ENCODE peak calls at places on chromosomes 11 and 22, in four cellular contexts. W is K562, F is GM12878, K is HepG2. E is an unnamed sample.

GRCh38 chr11:63273685-63274084 is 30.3 kb upstream of the SLC22A25 start:
- DNase-seq in W (no peak), F (no peak), K (no peak), E (no peak)

GRCh38 chr11:12050911-12051667 is 42.7 kb upstream of the DKK3 start:
- DNase-seq in W (no peak), F (no peak), K (no peak), E (no peak)

GRCh38 chr11:58561394-58562102 is 14.1 kb downstream of the LPXN start:
- DNase-seq in W (no peak), F (no peak), K (peak; percentile 77), E (no peak)

GRCh38 chr11:14070866-14071265 is 108.3 kb downstream of the SPON1 start:
- DNase-seq in W (no peak), F (no peak), K (no peak), E (no peak)

GRCh38 chr22:28102413-28102812 is 183.4 kb upstream of the PITPNB start:
- DNase-seq in W (no peak), F (no peak), K (no peak), E (no peak)

GRCh38 chr22:46604306-46604690 is 15.9 kb upstream of the GRAMD4 start:
- DNase-seq in W (peak; percentile 84), F (peak; percentile 59), K (no peak), E (no peak)

GRCh38 chr11:126465573-126466287 is 110.2 kb downstream of the ST3GAL4 start:
- DNase-seq in W (no peak), F (peak; percentile 53), K (no peak), E (no peak)

GRCh38 chr11:61534901-61535839 is 26.6 kb downstream of the LRRC10B start:
- DNase-seq in W (no peak), F (no peak), K (no peak), E (no peak)

GRCh38 chr22:45919504-45920286 is 57.3 kb downstream of the WNT7B start:
- DNase-seq in W (no peak), F (no peak), K (no peak), E (no peak)

GRCh38 chr11:76266269-76266668 is 60.0 kb upstream of the WNT11 start:
- DNase-seq in W (no peak), F (no peak), K (no peak), E (no peak)
- TF ChIP-seq BHLHE40 in W (no peak), F (no peak), K (no peak), E (no peak)

DNA sequence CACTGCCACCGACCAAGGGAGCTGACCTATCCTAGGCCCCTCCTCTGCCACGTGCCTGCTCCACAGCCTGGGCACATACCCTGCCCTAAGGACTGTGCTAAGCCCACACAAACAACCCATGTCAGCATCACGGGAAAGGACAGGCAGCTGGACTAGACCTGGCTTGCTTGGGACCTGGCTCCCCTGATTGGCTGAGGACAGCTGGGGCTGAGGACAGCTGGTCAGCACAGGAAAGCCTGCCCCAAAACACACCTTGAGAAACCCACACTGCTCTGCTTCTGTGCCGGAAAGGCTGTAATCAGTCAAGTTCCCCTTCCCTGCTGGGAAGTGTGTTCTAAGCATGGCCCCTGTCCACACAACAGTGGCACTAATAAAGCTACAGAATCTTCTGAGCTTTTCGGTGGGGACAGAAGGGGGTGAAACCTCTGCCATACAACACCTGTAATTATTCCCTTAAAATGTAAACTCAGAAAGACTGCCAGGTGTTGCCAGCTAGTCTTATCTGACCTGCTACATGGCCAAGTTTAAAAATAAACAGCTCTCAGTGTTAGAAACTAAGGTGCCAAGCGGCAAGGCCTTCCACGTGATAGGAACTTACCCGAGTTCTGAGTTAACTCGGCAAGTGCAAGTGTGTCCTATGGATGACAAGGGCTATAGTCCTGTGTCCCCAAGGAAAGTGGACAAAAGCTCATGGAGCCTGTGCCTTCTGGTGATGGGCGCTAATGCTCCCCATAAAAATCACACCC is 35.7 kb upstream of the ARFGAP3 start:
- DNase-seq in W (no peak), F (no peak), K (no peak), E (no peak)
- TF ChIP-seq SP1 in W (no peak), F (no peak), K (no peak), E (no peak)

GRCh38 chr11:10669258-10670033 is 24.1 kb downstream of the IRAG1 start:
- DNase-seq in W (no peak), F (no peak), K (no peak), E (peak; percentile 64)
- TF ChIP-seq BHLHE40 in W (no peak), F (no peak), K (no peak), E (no peak)

GRCh38 chr11:47178737-47179654 is 2.3 kb upstream of the ARFGAP2 start:
- DNase-seq in W (no peak), F (no peak), K (no peak), E (no peak)
- TF ChIP-seq SP1 in W (no peak), F (no peak), K (no peak), E (no peak)

GRCh38 chr11:99693941-99694492 is 673.3 kb downstream of the CNTN5 start:
- DNase-seq in W (no peak), F (no peak), K (peak; percentile 3), E (no peak)
- TF ChIP-seq BHLHE40 in W (no peak), F (no peak), K (no peak), E (no peak)

GRCh38 chr11:1915795-1916131 is 3.7 kb upstream of the TNNT3 start:
- DNase-seq in W (no peak), F (no peak), K (no peak), E (no peak)

GRCh38 chr11:1916986-1917522 is 2.4 kb upstream of the TNNT3 start:
- DNase-seq in W (no peak), F (no peak), K (no peak), E (no peak)

GRCh38 chr11:1918436-1919315 is 827 bp upstream of the TNNT3 start:
- DNase-seq in W (no peak), F (no peak), K (no peak), E (no peak)

GRCh38 chr11:1917523-1918435 is 1.7 kb upstream of the TNNT3 start:
- DNase-seq in W (peak; percentile 43), F (no peak), K (no peak), E (no peak)

DNA sequence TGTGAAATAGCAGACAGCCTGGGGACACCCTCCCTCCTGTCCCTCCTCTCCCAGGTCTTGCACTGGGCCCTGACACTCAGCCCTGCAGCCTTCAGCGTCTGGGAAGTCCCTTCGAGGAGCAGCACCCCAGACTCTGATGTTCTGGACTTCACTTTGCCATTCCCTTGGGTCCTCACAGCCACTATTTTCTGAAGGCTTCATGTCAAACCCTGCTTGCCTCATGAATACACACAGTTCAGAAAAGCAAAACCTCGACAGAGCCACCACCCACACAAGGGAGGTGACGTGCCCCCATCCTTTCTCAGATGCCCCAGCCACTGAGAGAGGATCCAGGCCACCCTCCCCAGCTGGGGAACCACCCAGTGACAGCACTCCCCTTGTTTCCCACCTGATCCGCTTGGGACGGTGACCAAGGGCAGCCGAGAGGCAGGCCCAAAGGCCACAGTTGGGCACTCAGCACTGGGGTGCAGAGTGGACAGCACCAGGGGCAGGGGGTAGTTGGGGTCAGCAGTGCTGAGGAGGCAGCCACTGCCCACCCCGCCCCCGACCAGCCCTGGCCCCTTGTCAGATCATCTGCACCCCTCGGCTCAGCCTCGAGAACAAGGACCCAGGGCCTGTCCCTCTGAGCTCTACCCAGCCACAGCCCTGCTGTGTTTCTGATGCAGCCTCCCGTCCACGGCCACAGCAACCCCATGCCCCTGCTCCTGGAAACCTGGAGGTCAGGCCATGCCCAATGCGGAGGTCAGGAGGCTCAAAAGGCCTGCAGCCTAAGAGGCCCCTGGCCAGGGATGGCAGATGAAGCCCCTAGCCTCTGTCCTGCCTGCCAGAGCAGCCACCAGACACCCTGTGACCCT is 3.1 kb upstream of the TNNT3 start:
- DNase-seq in W (no peak), F (peak; percentile 9), K (no peak), E (no peak)
- TF ChIP-seq SP1 in W (no peak), F (no peak), K (no peak), E (no peak)

GRCh38 chr22:23127055-23127756 is 14.6 kb downstream of the RSPH14 start:
- DNase-seq in W (peak; percentile 52), F (no peak), K (no peak), E (no peak)

GRCh38 chr22:23124611-23125511 is 16.9 kb downstream of the RSPH14 start:
- DNase-seq in W (peak; percentile 65), F (no peak), K (no peak), E (no peak)

GRCh38 chr22:23123804-23124254 is 18.0 kb downstream of the RSPH14 start:
- DNase-seq in W (peak; percentile 61), F (no peak), K (no peak), E (no peak)

GRCh38 chr22:23126165-23127054 is 15.4 kb downstream of the RSPH14 start:
- DNase-seq in W (peak; percentile 60), F (no peak), K (no peak), E (no peak)

GRCh38 chr22:23125512-23126103 is 16.2 kb downstream of the RSPH14 start:
- DNase-seq in W (peak; percentile 56), F (no peak), K (no peak), E (no peak)
- TF ChIP-seq BHLHE40 in W (no peak), F (no peak), K (no peak), E (no peak)